ENCODE peak calls at places on chromosomes 4 and X, in seven cellular contexts. V, U, A, G, T, Q and M are unnamed samples.

GRCh38 chr4:187209921-187210613 is 486.4 kb upstream of the FAT1 start:
- DNase-seq in V (no peak), U (peak), A (no peak), G (no peak), T (no peak), Q (no peak), M (no peak)

GRCh38 chr4:128810871-128811570 is 1.5 kb downstream of the JADE1 start:
- DNase-seq in V (peak), U (peak), A (peak), G (peak), T (peak), Q (peak), M (peak)

GRCh38 chrX:104854790-104855340 is 288.9 kb downstream of the IL1RAPL2 start:
- DNase-seq in V (no peak), U (peak), A (no peak), G (no peak), T (no peak), Q (no peak), M (no peak)

GRCh38 chr4:152352645-152353116 is 183.2 kb downstream of the FBXW7 start:
- DNase-seq in V (no peak), U (peak), A (no peak), G (no peak), T (no peak), Q (peak), M (peak)

GRCh38 chr4:2935762-2936743 is 27.2 kb downstream of the NOP14 start:
- DNase-seq in V (peak), U (peak), A (no peak), G (no peak), T (no peak), Q (peak), M (peak)

GRCh38 chr4:7161721-7162214 is 30.6 kb upstream of the SORCS2 start:
- DNase-seq in V (no peak), U (peak), A (no peak), G (no peak), T (no peak), Q (no peak), M (peak)

GRCh38 chr4:152246659-152247058 is 289.2 kb downstream of the FBXW7 start:
- DNase-seq in V (no peak), U (no peak), A (no peak), G (no peak), T (no peak), Q (no peak), M (no peak)

GRCh38 chrX:40262641-40263560 is 165.1 kb upstream of the BCOR start:
- DNase-seq in V (no peak), U (peak), A (no peak), G (no peak), T (no peak), Q (no peak), M (no peak)

GRCh38 chr4:80045831-80046230 is 27.2 kb downstream of the ANTXR2 start:
- DNase-seq in V (no peak), U (peak), A (no peak), G (no peak), T (no peak), Q (no peak), M (no peak)

GRCh38 chr4:38688676-38689355 is 24.8 kb downstream of the KLF3 start:
- DNase-seq in V (no peak), U (peak), A (no peak), G (peak), T (peak), Q (no peak), M (no peak)

GRCh38 chr4:112861378-112862317 is 187.8 kb upstream of the ANK2 start:
- DNase-seq in V (no peak), U (no peak), A (no peak), G (no peak), T (no peak), Q (peak), M (no peak)

GRCh38 chr4:112862318-112862674 is 187.2 kb upstream of the ANK2 start:
- DNase-seq in V (no peak), U (no peak), A (no peak), G (no peak), T (no peak), Q (no peak), M (no peak)

GRCh38 chr4:112858751-112859150 is 190.7 kb upstream of the ANK2 start:
- DNase-seq in V (no peak), U (no peak), A (no peak), G (no peak), T (no peak), Q (no peak), M (no peak)

GRCh38 chr4:112859456-112860184 is 189.8 kb upstream of the ANK2 start:
- DNase-seq in V (no peak), U (no peak), A (no peak), G (no peak), T (no peak), Q (no peak), M (no peak)

GRCh38 chr4:112860731-112861377 is 188.6 kb upstream of the ANK2 start:
- DNase-seq in V (no peak), U (no peak), A (no peak), G (no peak), T (no peak), Q (peak), M (no peak)
- H3K27ac ChIP-seq in V (no peak), U (no peak), A (no peak), G (no peak), T (no peak), Q (peak), M (peak)

GRCh38 chr4:78312989-78313753 is 238.4 kb upstream of the ANXA3 start:
- DNase-seq in V (no peak), U (peak), A (no peak), G (no peak), T (no peak), Q (no peak), M (no peak)

GRCh38 chr4:78310732-78311100 is 240.9 kb upstream of the ANXA3 start:
- DNase-seq in V (no peak), U (no peak), A (no peak), G (no peak), T (no peak), Q (no peak), M (no peak)

GRCh38 chr4:78311306-78311705 is 240.3 kb upstream of the ANXA3 start:
- DNase-seq in V (no peak), U (no peak), A (no peak), G (no peak), T (no peak), Q (peak), M (peak)

GRCh38 chr4:78310056-78310731 is 241.4 kb upstream of the ANXA3 start:
- DNase-seq in V (no peak), U (no peak), A (no peak), G (no peak), T (no peak), Q (peak), M (no peak)

DNA sequence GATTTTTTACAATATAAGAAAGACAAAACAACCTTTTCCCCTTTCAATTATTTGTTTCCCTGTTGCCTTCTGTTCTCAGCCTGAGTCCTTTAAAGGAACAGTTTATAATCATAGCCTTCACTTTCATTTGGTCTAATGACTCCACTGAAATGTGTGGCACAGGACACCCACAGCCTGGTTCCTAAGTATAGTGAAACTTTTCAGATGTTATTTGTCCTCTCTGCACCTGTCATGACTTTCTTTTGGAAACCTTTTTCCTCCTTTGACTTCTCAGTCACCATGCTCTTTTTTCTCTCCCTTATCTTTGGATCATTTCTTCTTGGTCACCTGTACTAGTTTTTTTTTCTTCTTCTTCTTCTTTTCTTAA is 237.8 kb upstream of the ANXA3 start:
- DNase-seq in V (no peak), U (no peak), A (no peak), G (no peak), T (no peak), Q (no peak), M (no peak)
- TF ChIP-seq CTCF in V (no peak), U (no peak), A (no peak), G (no peak), T (no peak), Q (no peak), M (no peak)

DNA sequence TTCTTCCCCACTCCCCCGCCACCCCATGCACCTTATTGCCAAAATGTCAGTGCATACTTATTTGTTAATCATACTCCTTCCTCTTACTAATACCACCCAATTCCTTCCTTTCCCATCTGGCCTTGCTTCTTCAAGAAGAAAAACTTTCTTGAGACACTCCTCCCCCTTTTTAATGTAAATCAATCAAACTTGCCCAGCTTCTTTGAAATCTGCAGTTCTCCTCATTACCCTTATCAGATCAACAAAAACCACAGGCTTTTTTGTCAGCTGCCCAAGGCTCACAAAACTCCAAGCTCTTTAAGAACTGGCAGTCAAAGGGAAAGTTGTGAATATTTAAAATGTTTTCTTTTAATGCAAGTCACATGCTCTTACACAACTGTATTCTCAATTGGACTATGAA is 11.3 kb upstream of the MYOZ2 start:
- DNase-seq in V (peak), U (peak), A (no peak), G (no peak), T (no peak), Q (no peak), M (no peak)
- H3K27ac ChIP-seq in V (no peak), U (no peak), A (no peak), G (no peak), T (no peak), Q (no peak), M (no peak)

GRCh38 chr4:51997647-51998046 is 22.5 kb downstream of the LRRC66 start:
- DNase-seq in V (no peak), U (no peak), A (no peak), G (no peak), T (no peak), Q (no peak), M (no peak)
- TF ChIP-seq CTCF in V (no peak), U (no peak), A (no peak), G (no peak), T (no peak), Q (no peak), M (peak)

GRCh38 chrX:112946227-112946626 is 105.6 kb upstream of the AMOT start:
- DNase-seq in V (no peak), U (no peak), A (no peak), G (no peak), T (no peak), Q (no peak), M (no peak)
- H3K27ac ChIP-seq in V (no peak), U (no peak), A (no peak), G (no peak), T (no peak), Q (no peak), M (no peak)

GRCh38 chr4:136962868-136963267 is 569.4 kb downstream of the PCDH18 start:
- DNase-seq in V (no peak), U (no peak), A (no peak), G (no peak), T (no peak), Q (no peak), M (no peak)
- TF ChIP-seq CTCF in V (no peak), U (no peak), A (no peak), G (no peak), T (no peak), Q (no peak), M (no peak)

DNA sequence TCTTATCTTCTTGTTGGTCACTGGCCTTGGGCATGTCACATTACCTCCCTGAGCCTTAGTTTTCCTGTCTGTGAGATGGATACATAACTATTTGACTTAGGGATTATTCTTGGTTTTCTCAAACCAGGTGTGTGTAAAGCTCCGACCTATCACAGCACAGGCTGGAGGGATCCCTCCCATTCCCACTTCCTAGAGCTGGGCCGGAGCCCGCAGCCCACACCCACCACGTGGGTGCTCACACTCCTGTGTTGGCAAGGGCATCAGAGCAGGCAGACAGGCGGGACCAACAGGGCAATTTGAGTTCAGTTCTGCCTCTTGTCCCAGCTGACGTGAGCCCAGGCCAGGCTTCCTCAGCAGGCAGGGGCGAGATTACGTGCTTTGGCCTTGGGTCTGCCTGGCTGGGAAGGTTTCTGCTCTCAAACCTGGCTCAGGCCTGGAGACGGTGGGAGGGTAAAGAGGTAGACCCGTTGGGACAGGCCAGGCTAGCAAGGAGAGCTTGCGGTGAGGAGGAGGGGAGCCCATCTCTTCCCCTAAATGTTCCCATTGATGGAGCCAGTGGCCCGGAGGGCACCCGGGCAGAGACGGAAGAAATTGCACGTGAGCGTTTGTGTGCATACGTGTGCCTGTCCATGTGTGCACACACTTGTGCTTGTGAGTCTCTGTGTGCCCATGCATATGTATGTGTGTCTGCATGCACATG is 734 bp upstream of the SH3TC1 start:
- DNase-seq in V (peak), U (no peak), A (no peak), G (peak), T (peak), Q (no peak), M (no peak)
- H3K27ac ChIP-seq in V (peak), U (no peak), A (peak), G (peak), T (peak), Q (no peak), M (no peak)

GRCh38 chrX:39073131-39073530 is 271.9 kb downstream of the MID1IP1 start:
- DNase-seq in V (no peak), U (no peak), A (no peak), G (no peak), T (no peak), Q (no peak), M (no peak)

GRCh38 chrX:39067866-39068265 is 266.6 kb downstream of the MID1IP1 start:
- DNase-seq in V (no peak), U (no peak), A (no peak), G (no peak), T (no peak), Q (no peak), M (no peak)

GRCh38 chrX:39065051-39065871 is 264.0 kb downstream of the MID1IP1 start:
- DNase-seq in V (no peak), U (no peak), A (no peak), G (peak), T (no peak), Q (peak), M (peak)

DNA sequence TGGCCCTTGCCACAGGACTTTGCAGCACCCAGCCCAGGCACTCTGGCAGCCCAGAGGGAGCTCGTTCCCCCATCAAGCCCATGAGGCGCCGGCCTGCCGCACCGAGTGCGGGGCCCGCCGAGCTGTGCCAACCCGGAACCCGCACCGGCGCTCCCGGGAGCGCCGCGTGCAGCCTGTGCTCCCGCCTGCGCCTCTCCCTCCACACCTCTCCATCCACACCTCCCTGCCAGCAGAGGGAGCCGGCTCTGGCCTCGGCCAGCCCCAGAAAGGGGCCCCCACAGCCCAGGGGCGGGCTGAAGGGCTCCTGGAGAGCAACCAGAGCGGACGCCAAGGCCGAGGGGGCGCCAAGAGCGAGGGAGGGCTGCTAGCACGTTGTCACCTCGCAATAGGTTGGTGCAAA is 268.8 kb downstream of the MID1IP1 start:
- DNase-seq in V (no peak), U (no peak), A (no peak), G (peak), T (no peak), Q (no peak), M (no peak)
- TF ChIP-seq CTCF in V (no peak), U (no peak), A (no peak), G (no peak), T (no peak), Q (no peak), M (no peak)

GRCh38 chrX:7086384-7086783 is 61.1 kb upstream of the STS start:
- DNase-seq in V (no peak), U (peak), A (no peak), G (no peak), T (no peak), Q (no peak), M (no peak)
- H3K27ac ChIP-seq in V (no peak), U (no peak), A (no peak), G (no peak), T (no peak), Q (no peak), M (no peak)